ENCODE peak calls at places on chromosomes 12 and 14, in ten cellular contexts. One of them, this sample, is unnamed.

GRCh38 chr14:70721542-70721941 is 79.8 kb downstream of the TTC9 start:
- DNase-seq in stimulated activated CD8-positive, alpha-beta memory T cell treated with anti-CD3 and anti-CD28 coated beads, Interleukin-4, amount 100 ng/mL, for 4 hours: no peak
- DNase-seq in CD8-positive, alpha-beta memory T cell: no peak
- DNase-seq in choroid plexus epithelial cell: peak
- DNase-seq in activated CD4-positive, alpha-beta memory T cell treated with anti-CD3 and anti-CD28 coated beads, Interleukin-2, amount 10 ng/mL, durations not matched to agents 7 days and 5 days: no peak
- DNase-seq in renal cortical epithelial cell: peak
- DNase-seq in stimulated activated CD4-positive, alpha-beta T cell treated with anti-CD3 and anti-CD28 coated beads, Interleukin-1b, Interleukin-23, amount 100 ng/mL, for 48 hours: no peak
- DNase-seq in fibroblast of the conjunctiva: no peak
- DNase-seq in posterior cingulate gyrus: no peak
- DNase-seq in posterior vena cava: no peak
- DNase-seq in this sample: no peak

GRCh38 chr12:54463034-54463433 is 10.4 kb downstream of the GTSF1 start:
- DNase-seq in stimulated activated CD8-positive, alpha-beta memory T cell treated with anti-CD3 and anti-CD28 coated beads, Interleukin-4, amount 100 ng/mL, for 4 hours: no peak
- DNase-seq in CD8-positive, alpha-beta memory T cell: no peak
- DNase-seq in choroid plexus epithelial cell: peak
- DNase-seq in activated CD4-positive, alpha-beta memory T cell treated with anti-CD3 and anti-CD28 coated beads, Interleukin-2, amount 10 ng/mL, durations not matched to agents 7 days and 5 days: no peak
- DNase-seq in renal cortical epithelial cell: peak
- DNase-seq in stimulated activated CD4-positive, alpha-beta T cell treated with anti-CD3 and anti-CD28 coated beads, Interleukin-1b, Interleukin-23, amount 100 ng/mL, for 48 hours: no peak
- DNase-seq in fibroblast of the conjunctiva: peak
- DNase-seq in posterior cingulate gyrus: no peak
- DNase-seq in posterior vena cava: no peak
- DNase-seq in this sample: no peak

GRCh38 chr12:68349083-68349700 is 17.0 kb upstream of the MDM1 start:
- DNase-seq in stimulated activated CD8-positive, alpha-beta memory T cell treated with anti-CD3 and anti-CD28 coated beads, Interleukin-4, amount 100 ng/mL, for 4 hours: no peak
- DNase-seq in CD8-positive, alpha-beta memory T cell: no peak
- DNase-seq in choroid plexus epithelial cell: no peak
- DNase-seq in activated CD4-positive, alpha-beta memory T cell treated with anti-CD3 and anti-CD28 coated beads, Interleukin-2, amount 10 ng/mL, durations not matched to agents 7 days and 5 days: no peak
- DNase-seq in renal cortical epithelial cell: peak
- DNase-seq in stimulated activated CD4-positive, alpha-beta T cell treated with anti-CD3 and anti-CD28 coated beads, Interleukin-1b, Interleukin-23, amount 100 ng/mL, for 48 hours: no peak
- DNase-seq in fibroblast of the conjunctiva: no peak
- DNase-seq in posterior cingulate gyrus: no peak
- DNase-seq in posterior vena cava: no peak
- DNase-seq in this sample: peak

GRCh38 chr12:41893491-41893890 is 251.2 kb downstream of the GXYLT1 start:
- DNase-seq in stimulated activated CD8-positive, alpha-beta memory T cell treated with anti-CD3 and anti-CD28 coated beads, Interleukin-4, amount 100 ng/mL, for 4 hours: no peak
- DNase-seq in CD8-positive, alpha-beta memory T cell: no peak
- DNase-seq in choroid plexus epithelial cell: no peak
- DNase-seq in activated CD4-positive, alpha-beta memory T cell treated with anti-CD3 and anti-CD28 coated beads, Interleukin-2, amount 10 ng/mL, durations not matched to agents 7 days and 5 days: no peak
- DNase-seq in renal cortical epithelial cell: no peak
- DNase-seq in stimulated activated CD4-positive, alpha-beta T cell treated with anti-CD3 and anti-CD28 coated beads, Interleukin-1b, Interleukin-23, amount 100 ng/mL, for 48 hours: no peak
- DNase-seq in fibroblast of the conjunctiva: no peak
- DNase-seq in posterior cingulate gyrus: no peak
- DNase-seq in posterior vena cava: no peak
- DNase-seq in this sample: no peak

GRCh38 chr12:105382771-105383632 is 52.5 kb downstream of the C12orf75 start:
- DNase-seq in stimulated activated CD8-positive, alpha-beta memory T cell treated with anti-CD3 and anti-CD28 coated beads, Interleukin-4, amount 100 ng/mL, for 4 hours: no peak
- DNase-seq in CD8-positive, alpha-beta memory T cell: no peak
- DNase-seq in choroid plexus epithelial cell: peak
- DNase-seq in activated CD4-positive, alpha-beta memory T cell treated with anti-CD3 and anti-CD28 coated beads, Interleukin-2, amount 10 ng/mL, durations not matched to agents 7 days and 5 days: no peak
- DNase-seq in renal cortical epithelial cell: peak
- DNase-seq in stimulated activated CD4-positive, alpha-beta T cell treated with anti-CD3 and anti-CD28 coated beads, Interleukin-1b, Interleukin-23, amount 100 ng/mL, for 48 hours: no peak
- DNase-seq in fibroblast of the conjunctiva: peak
- DNase-seq in posterior cingulate gyrus: no peak
- DNase-seq in posterior vena cava: no peak
- DNase-seq in this sample: peak

GRCh38 chr14:67420102-67420739 is 8.3 kb upstream of the PLEK2 start:
- DNase-seq in stimulated activated CD8-positive, alpha-beta memory T cell treated with anti-CD3 and anti-CD28 coated beads, Interleukin-4, amount 100 ng/mL, for 4 hours: no peak
- DNase-seq in CD8-positive, alpha-beta memory T cell: peak
- DNase-seq in choroid plexus epithelial cell: no peak
- DNase-seq in activated CD4-positive, alpha-beta memory T cell treated with anti-CD3 and anti-CD28 coated beads, Interleukin-2, amount 10 ng/mL, durations not matched to agents 7 days and 5 days: peak
- DNase-seq in renal cortical epithelial cell: no peak
- DNase-seq in stimulated activated CD4-positive, alpha-beta T cell treated with anti-CD3 and anti-CD28 coated beads, Interleukin-1b, Interleukin-23, amount 100 ng/mL, for 48 hours: peak
- DNase-seq in fibroblast of the conjunctiva: no peak
- DNase-seq in posterior cingulate gyrus: no peak
- DNase-seq in posterior vena cava: peak
- DNase-seq in this sample: no peak

GRCh38 chr12:12528361-12529092 is 34.1 kb downstream of the DUSP16 start:
- DNase-seq in stimulated activated CD8-positive, alpha-beta memory T cell treated with anti-CD3 and anti-CD28 coated beads, Interleukin-4, amount 100 ng/mL, for 4 hours: no peak
- DNase-seq in CD8-positive, alpha-beta memory T cell: no peak
- DNase-seq in choroid plexus epithelial cell: no peak
- DNase-seq in activated CD4-positive, alpha-beta memory T cell treated with anti-CD3 and anti-CD28 coated beads, Interleukin-2, amount 10 ng/mL, durations not matched to agents 7 days and 5 days: no peak
- DNase-seq in renal cortical epithelial cell: peak
- DNase-seq in stimulated activated CD4-positive, alpha-beta T cell treated with anti-CD3 and anti-CD28 coated beads, Interleukin-1b, Interleukin-23, amount 100 ng/mL, for 48 hours: no peak
- DNase-seq in fibroblast of the conjunctiva: no peak
- DNase-seq in posterior cingulate gyrus: no peak
- DNase-seq in posterior vena cava: no peak
- DNase-seq in this sample: no peak

GRCh38 chr14:74144789-74145188 is 60.0 kb downstream of the LIN52 start:
- DNase-seq in stimulated activated CD8-positive, alpha-beta memory T cell treated with anti-CD3 and anti-CD28 coated beads, Interleukin-4, amount 100 ng/mL, for 4 hours: no peak
- DNase-seq in CD8-positive, alpha-beta memory T cell: no peak
- DNase-seq in choroid plexus epithelial cell: no peak
- DNase-seq in activated CD4-positive, alpha-beta memory T cell treated with anti-CD3 and anti-CD28 coated beads, Interleukin-2, amount 10 ng/mL, durations not matched to agents 7 days and 5 days: no peak
- DNase-seq in renal cortical epithelial cell: no peak
- DNase-seq in stimulated activated CD4-positive, alpha-beta T cell treated with anti-CD3 and anti-CD28 coated beads, Interleukin-1b, Interleukin-23, amount 100 ng/mL, for 48 hours: no peak
- DNase-seq in fibroblast of the conjunctiva: no peak
- DNase-seq in posterior cingulate gyrus: no peak
- DNase-seq in posterior vena cava: no peak
- DNase-seq in this sample: no peak

GRCh38 chr12:93762059-93762719 is 85.0 kb downstream of the CRADD start:
- DNase-seq in stimulated activated CD8-positive, alpha-beta memory T cell treated with anti-CD3 and anti-CD28 coated beads, Interleukin-4, amount 100 ng/mL, for 4 hours: no peak
- DNase-seq in CD8-positive, alpha-beta memory T cell: no peak
- DNase-seq in choroid plexus epithelial cell: peak
- DNase-seq in activated CD4-positive, alpha-beta memory T cell treated with anti-CD3 and anti-CD28 coated beads, Interleukin-2, amount 10 ng/mL, durations not matched to agents 7 days and 5 days: no peak
- DNase-seq in renal cortical epithelial cell: no peak
- DNase-seq in stimulated activated CD4-positive, alpha-beta T cell treated with anti-CD3 and anti-CD28 coated beads, Interleukin-1b, Interleukin-23, amount 100 ng/mL, for 48 hours: no peak
- DNase-seq in fibroblast of the conjunctiva: no peak
- DNase-seq in posterior cingulate gyrus: no peak
- DNase-seq in posterior vena cava: no peak
- DNase-seq in this sample: no peak

GRCh38 chr12:116609715-116610114 is 50.5 kb downstream of the MAP1LC3B2 start:
- DNase-seq in stimulated activated CD8-positive, alpha-beta memory T cell treated with anti-CD3 and anti-CD28 coated beads, Interleukin-4, amount 100 ng/mL, for 4 hours: no peak
- DNase-seq in CD8-positive, alpha-beta memory T cell: no peak
- DNase-seq in choroid plexus epithelial cell: no peak
- DNase-seq in activated CD4-positive, alpha-beta memory T cell treated with anti-CD3 and anti-CD28 coated beads, Interleukin-2, amount 10 ng/mL, durations not matched to agents 7 days and 5 days: peak
- DNase-seq in renal cortical epithelial cell: no peak
- DNase-seq in stimulated activated CD4-positive, alpha-beta T cell treated with anti-CD3 and anti-CD28 coated beads, Interleukin-1b, Interleukin-23, amount 100 ng/mL, for 48 hours: peak
- DNase-seq in fibroblast of the conjunctiva: no peak
- DNase-seq in posterior cingulate gyrus: no peak
- DNase-seq in posterior vena cava: no peak
- DNase-seq in this sample: no peak

GRCh38 chr14:55915464-55915863 is 202.7 kb upstream of the PELI2 start:
- DNase-seq in stimulated activated CD8-positive, alpha-beta memory T cell treated with anti-CD3 and anti-CD28 coated beads, Interleukin-4, amount 100 ng/mL, for 4 hours: no peak
- DNase-seq in CD8-positive, alpha-beta memory T cell: no peak
- DNase-seq in choroid plexus epithelial cell: peak
- DNase-seq in activated CD4-positive, alpha-beta memory T cell treated with anti-CD3 and anti-CD28 coated beads, Interleukin-2, amount 10 ng/mL, durations not matched to agents 7 days and 5 days: no peak
- DNase-seq in renal cortical epithelial cell: peak
- DNase-seq in stimulated activated CD4-positive, alpha-beta T cell treated with anti-CD3 and anti-CD28 coated beads, Interleukin-1b, Interleukin-23, amount 100 ng/mL, for 48 hours: no peak
- DNase-seq in fibroblast of the conjunctiva: no peak
- DNase-seq in posterior cingulate gyrus: no peak
- DNase-seq in posterior vena cava: no peak
- DNase-seq in this sample: no peak

GRCh38 chr14:34099630-34100029 is 148.8 kb upstream of the EGLN3 start:
- DNase-seq in stimulated activated CD8-positive, alpha-beta memory T cell treated with anti-CD3 and anti-CD28 coated beads, Interleukin-4, amount 100 ng/mL, for 4 hours: no peak
- DNase-seq in CD8-positive, alpha-beta memory T cell: no peak
- DNase-seq in choroid plexus epithelial cell: no peak
- DNase-seq in activated CD4-positive, alpha-beta memory T cell treated with anti-CD3 and anti-CD28 coated beads, Interleukin-2, amount 10 ng/mL, durations not matched to agents 7 days and 5 days: no peak
- DNase-seq in renal cortical epithelial cell: no peak
- DNase-seq in stimulated activated CD4-positive, alpha-beta T cell treated with anti-CD3 and anti-CD28 coated beads, Interleukin-1b, Interleukin-23, amount 100 ng/mL, for 48 hours: no peak
- DNase-seq in fibroblast of the conjunctiva: no peak
- DNase-seq in posterior cingulate gyrus: no peak
- DNase-seq in posterior vena cava: no peak
- DNase-seq in this sample: no peak

GRCh38 chr12:62103736-62104135 is 156.5 kb upstream of the USP15 start:
- DNase-seq in stimulated activated CD8-positive, alpha-beta memory T cell treated with anti-CD3 and anti-CD28 coated beads, Interleukin-4, amount 100 ng/mL, for 4 hours: no peak
- DNase-seq in CD8-positive, alpha-beta memory T cell: no peak
- DNase-seq in choroid plexus epithelial cell: no peak
- DNase-seq in activated CD4-positive, alpha-beta memory T cell treated with anti-CD3 and anti-CD28 coated beads, Interleukin-2, amount 10 ng/mL, durations not matched to agents 7 days and 5 days: no peak
- DNase-seq in renal cortical epithelial cell: peak
- DNase-seq in stimulated activated CD4-positive, alpha-beta T cell treated with anti-CD3 and anti-CD28 coated beads, Interleukin-1b, Interleukin-23, amount 100 ng/mL, for 48 hours: no peak
- DNase-seq in fibroblast of the conjunctiva: no peak
- DNase-seq in posterior cingulate gyrus: no peak
- DNase-seq in posterior vena cava: no peak
- DNase-seq in this sample: no peak

GRCh38 chr14:36502558-36503508 is 17.2 kb downstream of the NKX2-1 start:
- DNase-seq in stimulated activated CD8-positive, alpha-beta memory T cell treated with anti-CD3 and anti-CD28 coated beads, Interleukin-4, amount 100 ng/mL, for 4 hours: no peak
- DNase-seq in CD8-positive, alpha-beta memory T cell: no peak
- DNase-seq in choroid plexus epithelial cell: no peak
- DNase-seq in activated CD4-positive, alpha-beta memory T cell treated with anti-CD3 and anti-CD28 coated beads, Interleukin-2, amount 10 ng/mL, durations not matched to agents 7 days and 5 days: no peak
- DNase-seq in renal cortical epithelial cell: no peak
- DNase-seq in stimulated activated CD4-positive, alpha-beta T cell treated with anti-CD3 and anti-CD28 coated beads, Interleukin-1b, Interleukin-23, amount 100 ng/mL, for 48 hours: no peak
- DNase-seq in fibroblast of the conjunctiva: no peak
- DNase-seq in posterior cingulate gyrus: no peak
- DNase-seq in posterior vena cava: no peak
- DNase-seq in this sample: no peak

GRCh38 chr14:51070732-51071131 is 24.2 kb downstream of the TRIM9 start:
- DNase-seq in stimulated activated CD8-positive, alpha-beta memory T cell treated with anti-CD3 and anti-CD28 coated beads, Interleukin-4, amount 100 ng/mL, for 4 hours: no peak
- DNase-seq in CD8-positive, alpha-beta memory T cell: no peak
- DNase-seq in choroid plexus epithelial cell: no peak
- DNase-seq in activated CD4-positive, alpha-beta memory T cell treated with anti-CD3 and anti-CD28 coated beads, Interleukin-2, amount 10 ng/mL, durations not matched to agents 7 days and 5 days: no peak
- DNase-seq in renal cortical epithelial cell: no peak
- DNase-seq in stimulated activated CD4-positive, alpha-beta T cell treated with anti-CD3 and anti-CD28 coated beads, Interleukin-1b, Interleukin-23, amount 100 ng/mL, for 48 hours: no peak
- DNase-seq in fibroblast of the conjunctiva: no peak
- DNase-seq in posterior cingulate gyrus: no peak
- DNase-seq in posterior vena cava: no peak
- DNase-seq in this sample: no peak

GRCh38 chr12:48998497-48999353 is 450 bp downstream of the DDN start:
- DNase-seq in stimulated activated CD8-positive, alpha-beta memory T cell treated with anti-CD3 and anti-CD28 coated beads, Interleukin-4, amount 100 ng/mL, for 4 hours: no peak
- DNase-seq in CD8-positive, alpha-beta memory T cell: no peak
- DNase-seq in choroid plexus epithelial cell: no peak
- DNase-seq in activated CD4-positive, alpha-beta memory T cell treated with anti-CD3 and anti-CD28 coated beads, Interleukin-2, amount 10 ng/mL, durations not matched to agents 7 days and 5 days: no peak
- DNase-seq in renal cortical epithelial cell: no peak
- DNase-seq in stimulated activated CD4-positive, alpha-beta T cell treated with anti-CD3 and anti-CD28 coated beads, Interleukin-1b, Interleukin-23, amount 100 ng/mL, for 48 hours: peak
- DNase-seq in fibroblast of the conjunctiva: no peak
- DNase-seq in posterior cingulate gyrus: no peak
- DNase-seq in posterior vena cava: no peak
- DNase-seq in this sample: no peak

GRCh38 chr14:79724934-79725717 is 486.2 kb downstream of the DIO2 start:
- DNase-seq in stimulated activated CD8-positive, alpha-beta memory T cell treated with anti-CD3 and anti-CD28 coated beads, Interleukin-4, amount 100 ng/mL, for 4 hours: no peak
- DNase-seq in CD8-positive, alpha-beta memory T cell: no peak
- DNase-seq in choroid plexus epithelial cell: no peak
- DNase-seq in activated CD4-positive, alpha-beta memory T cell treated with anti-CD3 and anti-CD28 coated beads, Interleukin-2, amount 10 ng/mL, durations not matched to agents 7 days and 5 days: no peak
- DNase-seq in renal cortical epithelial cell: no peak
- DNase-seq in stimulated activated CD4-positive, alpha-beta T cell treated with anti-CD3 and anti-CD28 coated beads, Interleukin-1b, Interleukin-23, amount 100 ng/mL, for 48 hours: no peak
- DNase-seq in fibroblast of the conjunctiva: no peak
- DNase-seq in posterior cingulate gyrus: no peak
- DNase-seq in posterior vena cava: no peak
- DNase-seq in this sample: no peak

GRCh38 chr12:113259499-113259953 is 38.3 kb downstream of the TPCN1 start:
- DNase-seq in stimulated activated CD8-positive, alpha-beta memory T cell treated with anti-CD3 and anti-CD28 coated beads, Interleukin-4, amount 100 ng/mL, for 4 hours: no peak
- DNase-seq in CD8-positive, alpha-beta memory T cell: no peak
- DNase-seq in choroid plexus epithelial cell: peak
- DNase-seq in activated CD4-positive, alpha-beta memory T cell treated with anti-CD3 and anti-CD28 coated beads, Interleukin-2, amount 10 ng/mL, durations not matched to agents 7 days and 5 days: no peak
- DNase-seq in renal cortical epithelial cell: peak
- DNase-seq in stimulated activated CD4-positive, alpha-beta T cell treated with anti-CD3 and anti-CD28 coated beads, Interleukin-1b, Interleukin-23, amount 100 ng/mL, for 48 hours: no peak
- DNase-seq in fibroblast of the conjunctiva: peak
- DNase-seq in posterior cingulate gyrus: peak
- DNase-seq in posterior vena cava: peak
- DNase-seq in this sample: peak

GRCh38 chr12:30026621-30027234 is 243.0 kb upstream of the TMTC1 start:
- DNase-seq in stimulated activated CD8-positive, alpha-beta memory T cell treated with anti-CD3 and anti-CD28 coated beads, Interleukin-4, amount 100 ng/mL, for 4 hours: no peak
- DNase-seq in CD8-positive, alpha-beta memory T cell: no peak
- DNase-seq in choroid plexus epithelial cell: peak
- DNase-seq in activated CD4-positive, alpha-beta memory T cell treated with anti-CD3 and anti-CD28 coated beads, Interleukin-2, amount 10 ng/mL, durations not matched to agents 7 days and 5 days: no peak
- DNase-seq in renal cortical epithelial cell: peak
- DNase-seq in stimulated activated CD4-positive, alpha-beta T cell treated with anti-CD3 and anti-CD28 coated beads, Interleukin-1b, Interleukin-23, amount 100 ng/mL, for 48 hours: no peak
- DNase-seq in fibroblast of the conjunctiva: peak
- DNase-seq in posterior cingulate gyrus: no peak
- DNase-seq in posterior vena cava: no peak
- DNase-seq in this sample: peak

GRCh38 chr12:120229583-120230325 is 28.8 kb upstream of the RPLP0 start:
- DNase-seq in stimulated activated CD8-positive, alpha-beta memory T cell treated with anti-CD3 and anti-CD28 coated beads, Interleukin-4, amount 100 ng/mL, for 4 hours: no peak
- DNase-seq in CD8-positive, alpha-beta memory T cell: no peak
- DNase-seq in choroid plexus epithelial cell: peak
- DNase-seq in activated CD4-positive, alpha-beta memory T cell treated with anti-CD3 and anti-CD28 coated beads, Interleukin-2, amount 10 ng/mL, durations not matched to agents 7 days and 5 days: no peak
- DNase-seq in renal cortical epithelial cell: peak
- DNase-seq in stimulated activated CD4-positive, alpha-beta T cell treated with anti-CD3 and anti-CD28 coated beads, Interleukin-1b, Interleukin-23, amount 100 ng/mL, for 48 hours: no peak
- DNase-seq in fibroblast of the conjunctiva: no peak
- DNase-seq in posterior cingulate gyrus: no peak
- DNase-seq in posterior vena cava: no peak
- DNase-seq in this sample: peak

GRCh38 chr12:10705655-10706054 is 17.5 kb downstream of the YBX3 start:
- DNase-seq in stimulated activated CD8-positive, alpha-beta memory T cell treated with anti-CD3 and anti-CD28 coated beads, Interleukin-4, amount 100 ng/mL, for 4 hours: no peak
- DNase-seq in CD8-positive, alpha-beta memory T cell: no peak
- DNase-seq in choroid plexus epithelial cell: peak
- DNase-seq in activated CD4-positive, alpha-beta memory T cell treated with anti-CD3 and anti-CD28 coated beads, Interleukin-2, amount 10 ng/mL, durations not matched to agents 7 days and 5 days: no peak
- DNase-seq in renal cortical epithelial cell: no peak
- DNase-seq in stimulated activated CD4-positive, alpha-beta T cell treated with anti-CD3 and anti-CD28 coated beads, Interleukin-1b, Interleukin-23, amount 100 ng/mL, for 48 hours: no peak
- DNase-seq in fibroblast of the conjunctiva: peak
- DNase-seq in posterior cingulate gyrus: no peak
- DNase-seq in posterior vena cava: no peak
- DNase-seq in this sample: no peak

GRCh38 chr14:53156238-53156637 is 3.1 kb upstream of the DDHD1 start:
- DNase-seq in stimulated activated CD8-positive, alpha-beta memory T cell treated with anti-CD3 and anti-CD28 coated beads, Interleukin-4, amount 100 ng/mL, for 4 hours: no peak
- DNase-seq in CD8-positive, alpha-beta memory T cell: no peak
- DNase-seq in choroid plexus epithelial cell: no peak
- DNase-seq in activated CD4-positive, alpha-beta memory T cell treated with anti-CD3 and anti-CD28 coated beads, Interleukin-2, amount 10 ng/mL, durations not matched to agents 7 days and 5 days: no peak
- DNase-seq in renal cortical epithelial cell: no peak
- DNase-seq in stimulated activated CD4-positive, alpha-beta T cell treated with anti-CD3 and anti-CD28 coated beads, Interleukin-1b, Interleukin-23, amount 100 ng/mL, for 48 hours: no peak
- DNase-seq in fibroblast of the conjunctiva: no peak
- DNase-seq in posterior cingulate gyrus: no peak
- DNase-seq in posterior vena cava: no peak
- DNase-seq in this sample: no peak

GRCh38 chr12:25591132-25591531 is 38.0 kb upstream of the LMNTD1 start:
- DNase-seq in stimulated activated CD8-positive, alpha-beta memory T cell treated with anti-CD3 and anti-CD28 coated beads, Interleukin-4, amount 100 ng/mL, for 4 hours: no peak
- DNase-seq in CD8-positive, alpha-beta memory T cell: no peak
- DNase-seq in choroid plexus epithelial cell: peak
- DNase-seq in activated CD4-positive, alpha-beta memory T cell treated with anti-CD3 and anti-CD28 coated beads, Interleukin-2, amount 10 ng/mL, durations not matched to agents 7 days and 5 days: no peak
- DNase-seq in renal cortical epithelial cell: no peak
- DNase-seq in stimulated activated CD4-positive, alpha-beta T cell treated with anti-CD3 and anti-CD28 coated beads, Interleukin-1b, Interleukin-23, amount 100 ng/mL, for 48 hours: no peak
- DNase-seq in fibroblast of the conjunctiva: no peak
- DNase-seq in posterior cingulate gyrus: no peak
- DNase-seq in posterior vena cava: no peak
- DNase-seq in this sample: no peak

GRCh38 chr12:67968316-67968715 is 20.9 kb upstream of the IFNG-AS1 start:
- DNase-seq in stimulated activated CD8-positive, alpha-beta memory T cell treated with anti-CD3 and anti-CD28 coated beads, Interleukin-4, amount 100 ng/mL, for 4 hours: no peak
- DNase-seq in CD8-positive, alpha-beta memory T cell: no peak
- DNase-seq in choroid plexus epithelial cell: no peak
- DNase-seq in activated CD4-positive, alpha-beta memory T cell treated with anti-CD3 and anti-CD28 coated beads, Interleukin-2, amount 10 ng/mL, durations not matched to agents 7 days and 5 days: no peak
- DNase-seq in renal cortical epithelial cell: peak
- DNase-seq in stimulated activated CD4-positive, alpha-beta T cell treated with anti-CD3 and anti-CD28 coated beads, Interleukin-1b, Interleukin-23, amount 100 ng/mL, for 48 hours: no peak
- DNase-seq in fibroblast of the conjunctiva: no peak
- DNase-seq in posterior cingulate gyrus: no peak
- DNase-seq in posterior vena cava: no peak
- DNase-seq in this sample: no peak

GRCh38 chr12:58745348-58746125 is 174.8 kb downstream of the LRIG3 start:
- DNase-seq in stimulated activated CD8-positive, alpha-beta memory T cell treated with anti-CD3 and anti-CD28 coated beads, Interleukin-4, amount 100 ng/mL, for 4 hours: no peak
- DNase-seq in CD8-positive, alpha-beta memory T cell: no peak
- DNase-seq in choroid plexus epithelial cell: no peak
- DNase-seq in activated CD4-positive, alpha-beta memory T cell treated with anti-CD3 and anti-CD28 coated beads, Interleukin-2, amount 10 ng/mL, durations not matched to agents 7 days and 5 days: no peak
- DNase-seq in renal cortical epithelial cell: no peak
- DNase-seq in stimulated activated CD4-positive, alpha-beta T cell treated with anti-CD3 and anti-CD28 coated beads, Interleukin-1b, Interleukin-23, amount 100 ng/mL, for 48 hours: no peak
- DNase-seq in fibroblast of the conjunctiva: no peak
- DNase-seq in posterior cingulate gyrus: no peak
- DNase-seq in posterior vena cava: no peak
- DNase-seq in this sample: no peak

GRCh38 chr12:107484219-107484618 is 201.4 kb upstream of the PWP1 start:
- DNase-seq in stimulated activated CD8-positive, alpha-beta memory T cell treated with anti-CD3 and anti-CD28 coated beads, Interleukin-4, amount 100 ng/mL, for 4 hours: no peak
- DNase-seq in CD8-positive, alpha-beta memory T cell: no peak
- DNase-seq in choroid plexus epithelial cell: no peak
- DNase-seq in activated CD4-positive, alpha-beta memory T cell treated with anti-CD3 and anti-CD28 coated beads, Interleukin-2, amount 10 ng/mL, durations not matched to agents 7 days and 5 days: no peak
- DNase-seq in renal cortical epithelial cell: no peak
- DNase-seq in stimulated activated CD4-positive, alpha-beta T cell treated with anti-CD3 and anti-CD28 coated beads, Interleukin-1b, Interleukin-23, amount 100 ng/mL, for 48 hours: no peak
- DNase-seq in fibroblast of the conjunctiva: no peak
- DNase-seq in posterior cingulate gyrus: no peak
- DNase-seq in posterior vena cava: no peak
- DNase-seq in this sample: peak

GRCh38 chr14:103123128-103123633 is at the start of gene TNFAIP2:
- DNase-seq in stimulated activated CD8-positive, alpha-beta memory T cell treated with anti-CD3 and anti-CD28 coated beads, Interleukin-4, amount 100 ng/mL, for 4 hours: no peak
- DNase-seq in CD8-positive, alpha-beta memory T cell: no peak
- DNase-seq in choroid plexus epithelial cell: no peak
- DNase-seq in activated CD4-positive, alpha-beta memory T cell treated with anti-CD3 and anti-CD28 coated beads, Interleukin-2, amount 10 ng/mL, durations not matched to agents 7 days and 5 days: no peak
- DNase-seq in renal cortical epithelial cell: no peak
- DNase-seq in stimulated activated CD4-positive, alpha-beta T cell treated with anti-CD3 and anti-CD28 coated beads, Interleukin-1b, Interleukin-23, amount 100 ng/mL, for 48 hours: no peak
- DNase-seq in fibroblast of the conjunctiva: no peak
- DNase-seq in posterior cingulate gyrus: no peak
- DNase-seq in posterior vena cava: peak
- DNase-seq in this sample: peak

GRCh38 chr12:51846911-51847829 is 1.3 kb downstream of the FIGNL2 start:
- DNase-seq in stimulated activated CD8-positive, alpha-beta memory T cell treated with anti-CD3 and anti-CD28 coated beads, Interleukin-4, amount 100 ng/mL, for 4 hours: no peak
- DNase-seq in CD8-positive, alpha-beta memory T cell: peak
- DNase-seq in choroid plexus epithelial cell: no peak
- DNase-seq in activated CD4-positive, alpha-beta memory T cell treated with anti-CD3 and anti-CD28 coated beads, Interleukin-2, amount 10 ng/mL, durations not matched to agents 7 days and 5 days: peak
- DNase-seq in renal cortical epithelial cell: no peak
- DNase-seq in stimulated activated CD4-positive, alpha-beta T cell treated with anti-CD3 and anti-CD28 coated beads, Interleukin-1b, Interleukin-23, amount 100 ng/mL, for 48 hours: peak
- DNase-seq in fibroblast of the conjunctiva: no peak
- DNase-seq in posterior cingulate gyrus: peak
- DNase-seq in posterior vena cava: no peak
- DNase-seq in this sample: peak

This sample was measured in Caki2.